ENCODE peak calls at places on chromosomes 4 and X, in seven cellular contexts. One of them, this sample, is unnamed.
A peak's percentile ranks its signal among the peaks of the same experiment; 100 is the strongest.

GRCh38 chr4:71932941-71933340 is 98.9 kb upstream of the NPFFR2 start:
- DNase-seq in Karpas-422: no peak
- DNase-seq in HT1080: peak; percentile 15
- DNase-seq in astrocyte of the cerebellum: no peak
- DNase-seq in NAMALWA: no peak
- DNase-seq in GM12878: no peak
- DNase-seq in GM10248: no peak
- DNase-seq in this sample: peak; percentile 6

GRCh38 chr4:15469402-15470148 is at the start of gene CC2D2A:
- DNase-seq in HT1080: peak; percentile 74
- DNase-seq in GM12878: no peak
- DNase-seq in NAMALWA: no peak
- DNase-seq in GM10248: no peak
- DNase-seq in astrocyte of the cerebellum: no peak
- DNase-seq in Karpas-422: no peak
- DNase-seq in this sample: peak; percentile 64

GRCh38 chr4:181085584-181085983 is 1157.6 kb upstream of the TENM3 start:
- DNase-seq in Karpas-422: no peak
- DNase-seq in HT1080: no peak
- DNase-seq in NAMALWA: no peak
- DNase-seq in GM10248: no peak
- DNase-seq in astrocyte of the cerebellum: no peak
- DNase-seq in GM12878: no peak
- DNase-seq in this sample: no peak

GRCh38 chr4:20394471-20394870 is 142.8 kb downstream of the SLIT2 start:
- DNase-seq in astrocyte of the cerebellum: no peak
- DNase-seq in HT1080: no peak
- DNase-seq in GM10248: no peak
- DNase-seq in GM12878: no peak
- DNase-seq in Karpas-422: no peak
- DNase-seq in NAMALWA: no peak
- DNase-seq in this sample: no peak

GRCh38 chrX:129769467-129770154 is 10.1 kb upstream of the SASH3 start:
- DNase-seq in Karpas-422: peak; percentile 82
- DNase-seq in GM10248: peak; percentile 63
- DNase-seq in NAMALWA: peak; percentile 79
- DNase-seq in HT1080: no peak
- DNase-seq in astrocyte of the cerebellum: peak; percentile 20
- DNase-seq in GM12878: peak; percentile 73
- DNase-seq in this sample: no peak

GRCh38 chrX:134836497-134836968 is 154.3 kb upstream of the SMIM10 start:
- DNase-seq in Karpas-422: no peak
- DNase-seq in NAMALWA: no peak
- DNase-seq in GM10248: no peak
- DNase-seq in GM12878: no peak
- DNase-seq in astrocyte of the cerebellum: no peak
- DNase-seq in HT1080: peak; percentile 37
- DNase-seq in this sample: peak; percentile 23

GRCh38 chr4:7786517-7786916 is 153.1 kb downstream of the AFAP1 start:
- DNase-seq in HT1080: no peak
- DNase-seq in Karpas-422: no peak
- DNase-seq in GM10248: no peak
- DNase-seq in astrocyte of the cerebellum: no peak
- DNase-seq in NAMALWA: no peak
- DNase-seq in GM12878: no peak
- DNase-seq in this sample: no peak

GRCh38 chr4:153234923-153235322 is 30.7 kb downstream of the TRIM2 start:
- DNase-seq in GM12878: no peak
- DNase-seq in HT1080: peak; percentile 64
- DNase-seq in Karpas-422: no peak
- DNase-seq in astrocyte of the cerebellum: no peak
- DNase-seq in NAMALWA: no peak
- DNase-seq in GM10248: no peak
- DNase-seq in this sample: peak; percentile 67

GRCh38 chr4:100421356-100421978 is 96.4 kb downstream of the EMCN start:
- DNase-seq in HT1080: peak; percentile 48
- DNase-seq in NAMALWA: peak; percentile 43
- DNase-seq in GM10248: no peak
- DNase-seq in GM12878: no peak
- DNase-seq in astrocyte of the cerebellum: peak; percentile 6
- DNase-seq in Karpas-422: peak; percentile 45
- DNase-seq in this sample: peak; percentile 80

GRCh38 chr4:3128976-3129375 is 54.5 kb downstream of the HTT start:
- DNase-seq in Karpas-422: no peak
- DNase-seq in GM10248: no peak
- DNase-seq in GM12878: no peak
- DNase-seq in NAMALWA: no peak
- DNase-seq in HT1080: no peak
- DNase-seq in astrocyte of the cerebellum: no peak
- DNase-seq in this sample: peak; percentile 56

This sample was measured in fibroblast of the aortic adventitia.